ENCODE peak calls at places on chromosomes 1 and 21, in eight cellular contexts. One of them, this sample, is unnamed.

GRCh38 chr1:181149326-181150000 is 61.0 kb downstream of the IER5 start:
- DNase-seq in lung: no peak
- DNase-seq in SJSA1: no peak
- DNase-seq in fibroblast of lung: no peak
- DNase-seq in CD4-positive, alpha-beta memory T cell: peak; percentile 77
- DNase-seq in left ventricle myocardium inferior: no peak
- DNase-seq in IMR-90: no peak
- DNase-seq in GM23248: no peak
- DNase-seq in this sample: peak; percentile 60

GRCh38 chr1:23126801-23127200 is 41.9 kb downstream of the LUZP1 start:
- DNase-seq in lung: no peak
- DNase-seq in SJSA1: no peak
- DNase-seq in fibroblast of lung: peak; percentile 79
- DNase-seq in CD4-positive, alpha-beta memory T cell: no peak
- DNase-seq in left ventricle myocardium inferior: no peak
- DNase-seq in IMR-90: peak; percentile 87
- DNase-seq in GM23248: peak; percentile 66
- DNase-seq in this sample: no peak

GRCh38 chr21:46298083-46298412 is 11.9 kb downstream of the YBEY start:
- DNase-seq in lung: no peak
- DNase-seq in SJSA1: no peak
- DNase-seq in fibroblast of lung: peak; percentile 36
- DNase-seq in CD4-positive, alpha-beta memory T cell: no peak
- DNase-seq in left ventricle myocardium inferior: no peak
- DNase-seq in IMR-90: no peak
- DNase-seq in GM23248: no peak
- DNase-seq in this sample: no peak

GRCh38 chr1:17904290-17904689 is 149.2 kb downstream of the ACTL8 start:
- DNase-seq in lung: no peak
- DNase-seq in SJSA1: no peak
- DNase-seq in fibroblast of lung: no peak
- DNase-seq in CD4-positive, alpha-beta memory T cell: no peak
- DNase-seq in left ventricle myocardium inferior: no peak
- DNase-seq in IMR-90: no peak
- DNase-seq in GM23248: no peak
- DNase-seq in this sample: no peak

GRCh38 chr1:209755926-209756607 is at the start of gene TRAF3IP3:
- DNase-seq in lung: peak; percentile 53
- DNase-seq in SJSA1: no peak
- DNase-seq in fibroblast of lung: no peak
- DNase-seq in CD4-positive, alpha-beta memory T cell: peak; percentile 78
- DNase-seq in left ventricle myocardium inferior: no peak
- DNase-seq in IMR-90: no peak
- DNase-seq in GM23248: no peak
- DNase-seq in this sample: peak; percentile 68

GRCh38 chr1:64183985-64184440 is 19.4 kb upstream of the UBE2U start:
- DNase-seq in lung: no peak
- DNase-seq in SJSA1: no peak
- DNase-seq in fibroblast of lung: peak; percentile 85
- DNase-seq in CD4-positive, alpha-beta memory T cell: no peak
- DNase-seq in left ventricle myocardium inferior: no peak
- DNase-seq in IMR-90: peak; percentile 93
- DNase-seq in GM23248: peak; percentile 92
- DNase-seq in this sample: no peak

GRCh38 chr1:29478879-29479278 is 242.6 kb downstream of the PTPRU start:
- DNase-seq in lung: no peak
- DNase-seq in SJSA1: no peak
- DNase-seq in fibroblast of lung: no peak
- DNase-seq in CD4-positive, alpha-beta memory T cell: no peak
- DNase-seq in left ventricle myocardium inferior: no peak
- DNase-seq in IMR-90: no peak
- DNase-seq in GM23248: no peak
- DNase-seq in this sample: no peak

GRCh38 chr1:186722711-186723309 is 42.6 kb upstream of the PTGS2 start:
- DNase-seq in lung: no peak
- DNase-seq in SJSA1: no peak
- DNase-seq in fibroblast of lung: peak; percentile 58
- DNase-seq in CD4-positive, alpha-beta memory T cell: no peak
- DNase-seq in left ventricle myocardium inferior: no peak
- DNase-seq in IMR-90: peak; percentile 52
- DNase-seq in GM23248: peak; percentile 65
- DNase-seq in this sample: no peak

GRCh38 chr21:14545906-14546480 is at the start of gene SAMSN1:
- DNase-seq in lung: no peak
- DNase-seq in SJSA1: no peak
- DNase-seq in fibroblast of lung: no peak
- DNase-seq in CD4-positive, alpha-beta memory T cell: peak; percentile 80
- DNase-seq in left ventricle myocardium inferior: no peak
- DNase-seq in IMR-90: no peak
- DNase-seq in GM23248: no peak
- DNase-seq in this sample: peak; percentile 64

GRCh38 chr1:32372149-32372756 is 9.9 kb downstream of the TSSK3 start:
- DNase-seq in lung: no peak
- DNase-seq in SJSA1: no peak
- DNase-seq in fibroblast of lung: no peak
- DNase-seq in CD4-positive, alpha-beta memory T cell: peak; percentile 76
- DNase-seq in left ventricle myocardium inferior: no peak
- DNase-seq in IMR-90: no peak
- DNase-seq in GM23248: no peak
- DNase-seq in this sample: peak; percentile 49

GRCh38 chr1:35481229-35481628 is 76.0 kb downstream of the KIAA0319L start:
- DNase-seq in lung: no peak
- DNase-seq in SJSA1: no peak
- DNase-seq in fibroblast of lung: no peak
- DNase-seq in CD4-positive, alpha-beta memory T cell: no peak
- DNase-seq in left ventricle myocardium inferior: no peak
- DNase-seq in IMR-90: no peak
- DNase-seq in GM23248: no peak
- DNase-seq in this sample: no peak

GRCh38 chr1:149884433-149885363 is 14.7 kb upstream of the BOLA1 start:
- DNase-seq in lung: no peak
- DNase-seq in SJSA1: no peak
- DNase-seq in fibroblast of lung: peak; percentile 37
- DNase-seq in CD4-positive, alpha-beta memory T cell: no peak
- DNase-seq in left ventricle myocardium inferior: no peak
- DNase-seq in IMR-90: peak; percentile 30
- DNase-seq in GM23248: peak; percentile 53
- DNase-seq in this sample: no peak

GRCh38 chr1:118947003-118947765 is 41.0 kb downstream of the TBX15 start:
- DNase-seq in lung: no peak
- DNase-seq in SJSA1: no peak
- DNase-seq in fibroblast of lung: peak; percentile 11
- DNase-seq in CD4-positive, alpha-beta memory T cell: no peak
- DNase-seq in left ventricle myocardium inferior: no peak
- DNase-seq in IMR-90: no peak
- DNase-seq in GM23248: peak; percentile 86
- DNase-seq in this sample: no peak

GRCh38 chr1:39391741-39392679 is 99.4 kb upstream of the BMP8A start:
- DNase-seq in lung: no peak
- DNase-seq in SJSA1: peak; percentile 72
- DNase-seq in fibroblast of lung: peak; percentile 81
- DNase-seq in CD4-positive, alpha-beta memory T cell: no peak
- DNase-seq in left ventricle myocardium inferior: no peak
- DNase-seq in IMR-90: peak; percentile 90
- DNase-seq in GM23248: peak; percentile 95
- DNase-seq in this sample: no peak

GRCh38 chr1:40823345-40823744 is 38.8 kb downstream of the CITED4 start:
- DNase-seq in lung: no peak
- DNase-seq in SJSA1: no peak
- DNase-seq in fibroblast of lung: no peak
- DNase-seq in CD4-positive, alpha-beta memory T cell: no peak
- DNase-seq in left ventricle myocardium inferior: no peak
- DNase-seq in IMR-90: no peak
- DNase-seq in GM23248: no peak
- DNase-seq in this sample: no peak

GRCh38 chr1:172394167-172394751 is 26.2 kb upstream of the C1orf105 start:
- DNase-seq in lung: no peak
- DNase-seq in SJSA1: no peak
- DNase-seq in fibroblast of lung: no peak
- DNase-seq in CD4-positive, alpha-beta memory T cell: peak; percentile 70
- DNase-seq in left ventricle myocardium inferior: no peak
- DNase-seq in IMR-90: peak; percentile 22
- DNase-seq in GM23248: peak; percentile 49
- DNase-seq in this sample: peak; percentile 22

GRCh38 chr1:221708987-221709386 is 32.9 kb downstream of the DUSP10 start:
- DNase-seq in lung: no peak
- DNase-seq in SJSA1: no peak
- DNase-seq in fibroblast of lung: peak; percentile 66
- DNase-seq in CD4-positive, alpha-beta memory T cell: peak; percentile 72
- DNase-seq in left ventricle myocardium inferior: no peak
- DNase-seq in IMR-90: peak; percentile 89
- DNase-seq in GM23248: peak; percentile 63
- DNase-seq in this sample: peak; percentile 63

GRCh38 chr1:75136921-75137641 is 2.9 kb downstream of the LHX8 start:
- DNase-seq in lung: no peak
- DNase-seq in SJSA1: peak; percentile 70
- DNase-seq in fibroblast of lung: no peak
- DNase-seq in CD4-positive, alpha-beta memory T cell: no peak
- DNase-seq in left ventricle myocardium inferior: no peak
- DNase-seq in IMR-90: no peak
- DNase-seq in GM23248: peak; percentile 54
- DNase-seq in this sample: no peak

GRCh38 chr1:15953294-15953771 is 22.6 kb downstream of the ZBTB17 start:
- DNase-seq in lung: no peak
- DNase-seq in SJSA1: no peak
- DNase-seq in fibroblast of lung: peak; percentile 33
- DNase-seq in CD4-positive, alpha-beta memory T cell: no peak
- DNase-seq in left ventricle myocardium inferior: no peak
- DNase-seq in IMR-90: peak; percentile 35
- DNase-seq in GM23248: peak; percentile 61
- DNase-seq in this sample: no peak

GRCh38 chr1:99936071-99936470 is 33.7 kb upstream of the SLC35A3 start:
- DNase-seq in lung: no peak
- DNase-seq in SJSA1: no peak
- DNase-seq in fibroblast of lung: no peak
- DNase-seq in CD4-positive, alpha-beta memory T cell: no peak
- DNase-seq in left ventricle myocardium inferior: no peak
- DNase-seq in IMR-90: no peak
- DNase-seq in GM23248: no peak
- DNase-seq in this sample: no peak

GRCh38 chr1:147379889-147380288 is 137.4 kb downstream of the CHD1L start:
- DNase-seq in lung: no peak
- DNase-seq in SJSA1: no peak
- DNase-seq in fibroblast of lung: no peak
- DNase-seq in CD4-positive, alpha-beta memory T cell: no peak
- DNase-seq in left ventricle myocardium inferior: no peak
- DNase-seq in IMR-90: no peak
- DNase-seq in GM23248: no peak
- DNase-seq in this sample: no peak

GRCh38 chr21:34298797-34299539 is 64.8 kb upstream of the KCNE2 start:
- DNase-seq in lung: no peak
- DNase-seq in SJSA1: no peak
- DNase-seq in fibroblast of lung: no peak
- DNase-seq in CD4-positive, alpha-beta memory T cell: no peak
- DNase-seq in left ventricle myocardium inferior: no peak
- DNase-seq in IMR-90: no peak
- DNase-seq in GM23248: no peak
- DNase-seq in this sample: no peak

DNA sequence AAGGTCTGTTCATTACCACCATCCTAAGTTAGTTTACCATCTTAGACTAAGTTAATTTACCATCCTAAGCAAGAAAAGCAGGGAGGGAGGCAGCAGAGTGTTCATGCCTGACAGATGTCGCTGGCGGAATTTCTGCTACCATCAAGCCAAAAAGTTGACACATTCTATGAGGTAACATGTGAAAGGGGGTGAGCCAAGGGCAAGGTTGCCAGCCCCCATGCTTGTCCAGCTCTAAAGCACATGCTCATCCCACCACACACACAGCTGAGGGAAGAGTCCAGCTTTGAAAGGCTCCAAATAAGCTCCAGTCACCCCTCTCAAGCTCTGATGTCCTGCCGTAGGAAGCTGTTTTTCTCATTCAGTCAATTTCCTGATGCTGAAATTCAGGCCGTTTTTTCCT is 46.3 kb downstream of the EIF2D start:
- DNase-seq in lung: no peak
- DNase-seq in SJSA1: no peak
- DNase-seq in fibroblast of lung: no peak
- DNase-seq in CD4-positive, alpha-beta memory T cell: no peak
- DNase-seq in left ventricle myocardium inferior: no peak
- DNase-seq in IMR-90: no peak
- DNase-seq in GM23248: no peak
- DNase-seq in this sample: no peak
- H3K4me1 ChIP-seq in lung: peaks cover 8% of the 10 kb centered on the region
- H3K4me1 ChIP-seq in SJSA1: no peaks in the 10 kb centered on the region
- H3K4me1 ChIP-seq in fibroblast of lung: no peaks in the 10 kb centered on the region
- H3K4me1 ChIP-seq in CD4-positive, alpha-beta memory T cell: peaks cover 100% of the 10 kb centered on the region
- H3K4me1 ChIP-seq in left ventricle myocardium inferior: peaks cover 8% of the 10 kb centered on the region
- H3K4me1 ChIP-seq in IMR-90: no peaks in the 10 kb centered on the region
- H3K4me1 ChIP-seq in GM23248: no peaks in the 10 kb centered on the region
- H3K4me1 ChIP-seq in this sample: peaks cover 97% of the 10 kb centered on the region

GRCh38 chr1:49163041-49163440 is 386.4 kb upstream of the BEND5 start:
- DNase-seq in lung: no peak
- DNase-seq in SJSA1: no peak
- DNase-seq in fibroblast of lung: no peak
- DNase-seq in CD4-positive, alpha-beta memory T cell: no peak
- DNase-seq in left ventricle myocardium inferior: no peak
- DNase-seq in IMR-90: no peak
- DNase-seq in GM23248: peak; percentile 29
- DNase-seq in this sample: no peak

DNA sequence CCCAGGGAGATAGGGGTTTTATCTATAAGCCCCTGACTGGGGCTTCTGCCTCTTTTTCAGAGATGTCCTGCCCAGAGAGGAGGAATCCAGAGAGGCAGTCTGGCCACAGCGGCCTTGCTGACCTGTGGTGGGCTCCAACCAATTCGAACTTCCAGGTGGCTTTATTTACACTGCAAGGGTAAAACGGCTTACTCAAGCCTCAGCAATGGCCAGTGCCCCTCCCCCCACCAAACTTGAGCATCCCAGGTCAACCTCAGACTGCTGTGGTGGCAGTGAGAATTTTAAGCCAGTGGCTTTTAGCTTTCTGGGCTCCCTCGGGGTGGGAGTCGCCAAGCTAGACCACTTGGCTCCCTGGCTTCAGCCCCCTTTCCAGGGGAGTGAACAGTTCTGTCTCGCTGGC is 384.0 kb upstream of the BEND5 start:
- DNase-seq in lung: no peak
- DNase-seq in SJSA1: no peak
- DNase-seq in fibroblast of lung: no peak
- DNase-seq in CD4-positive, alpha-beta memory T cell: no peak
- DNase-seq in left ventricle myocardium inferior: no peak
- DNase-seq in IMR-90: no peak
- DNase-seq in GM23248: no peak
- DNase-seq in this sample: no peak
- H3K9me3 ChIP-seq in lung: no peaks in the 10 kb centered on the region
- H3K9me3 ChIP-seq in SJSA1: peaks cover 4% of the 10 kb centered on the region
- H3K9me3 ChIP-seq in fibroblast of lung: no peaks in the 10 kb centered on the region
- H3K9me3 ChIP-seq in CD4-positive, alpha-beta memory T cell: no peaks in the 10 kb centered on the region
- H3K9me3 ChIP-seq in left ventricle myocardium inferior: no peaks in the 10 kb centered on the region
- H3K9me3 ChIP-seq in IMR-90: peaks cover 7% of the 10 kb centered on the region
- H3K9me3 ChIP-seq in GM23248: no peaks in the 10 kb centered on the region
- H3K9me3 ChIP-seq in this sample: no peaks in the 10 kb centered on the region

GRCh38 chr1:70220517-70221240 is 501 bp upstream of the SRSF11 start:
- DNase-seq in lung: no peak
- DNase-seq in SJSA1: no peak
- DNase-seq in fibroblast of lung: no peak
- DNase-seq in CD4-positive, alpha-beta memory T cell: no peak
- DNase-seq in left ventricle myocardium inferior: no peak
- DNase-seq in IMR-90: no peak
- DNase-seq in GM23248: no peak
- DNase-seq in this sample: no peak
- H3K4me3 ChIP-seq in lung: peak overlapping the region; percentile 63
- H3K4me3 ChIP-seq in SJSA1: peak overlapping the region; percentile 78
- H3K4me3 ChIP-seq in fibroblast of lung: peak overlapping the region; percentile 79
- H3K4me3 ChIP-seq in CD4-positive, alpha-beta memory T cell: no peak overlapping the region
- H3K4me3 ChIP-seq in left ventricle myocardium inferior: peak overlapping the region; percentile 84
- H3K4me3 ChIP-seq in IMR-90: peak overlapping the region; percentile 97
- H3K4me3 ChIP-seq in GM23248: peak overlapping the region; percentile 95
- H3K4me3 ChIP-seq in this sample: peak overlapping the region; percentile 73

GRCh38 chr1:1124508-1124785 is 8.6 kb upstream of the C1orf159 start:
- DNase-seq in lung: no peak
- DNase-seq in SJSA1: no peak
- DNase-seq in fibroblast of lung: no peak
- DNase-seq in CD4-positive, alpha-beta memory T cell: no peak
- DNase-seq in left ventricle myocardium inferior: no peak
- DNase-seq in IMR-90: no peak
- DNase-seq in GM23248: no peak
- DNase-seq in this sample: no peak
- H3K4me1 ChIP-seq in lung: peaks cover 5% of the 10 kb centered on the region
- H3K4me1 ChIP-seq in SJSA1: peaks cover 8% of the 10 kb centered on the region
- H3K4me1 ChIP-seq in fibroblast of lung: no peaks in the 10 kb centered on the region
- H3K4me1 ChIP-seq in CD4-positive, alpha-beta memory T cell: peaks cover 6% of the 10 kb centered on the region
- H3K4me1 ChIP-seq in left ventricle myocardium inferior: peaks cover 10% of the 10 kb centered on the region
- H3K4me1 ChIP-seq in IMR-90: no peaks in the 10 kb centered on the region
- H3K4me1 ChIP-seq in GM23248: no peaks in the 10 kb centered on the region
- H3K4me1 ChIP-seq in this sample: peaks cover 10% of the 10 kb centered on the region